ENCODE peak calls at places on chromosomes 6 and 20, in nine cellular contexts. N, L, R, X, T, V, E, Y and Q are unnamed samples.

GRCh38 chr6:126534418-126534817 is 194.5 kb downstream of the CENPW start:
- DNase-seq in N (no peak), L (no peak), R (no peak), X (no peak), T (no peak), V (no peak), E (no peak), Y (no peak), Q (no peak)

GRCh38 chr6:32666420-32667300 is at the start of gene HLA-DQB1:
- DNase-seq in N (no peak), L (peak), R (no peak), X (no peak), T (peak), V (peak), E (no peak), Y (peak), Q (no peak)

GRCh38 chr6:156953125-156953477 is 175.9 kb downstream of the ARID1B start:
- DNase-seq in N (no peak), L (no peak), R (no peak), X (no peak), T (no peak), V (no peak), E (no peak), Y (no peak), Q (no peak)

GRCh38 chr6:153858529-153858928 is 180.5 kb upstream of the OPRM1 start:
- DNase-seq in N (no peak), L (no peak), R (no peak), X (no peak), T (no peak), V (no peak), E (no peak), Y (no peak), Q (no peak)

GRCh38 chr6:134707342-134707982 is 242.4 kb downstream of the ALDH8A1 start:
- DNase-seq in N (no peak), L (no peak), R (peak), X (peak), T (peak), V (peak), E (no peak), Y (peak), Q (no peak)

GRCh38 chr20:63273635-63274380 is 1.2 kb downstream of the ARFGAP1 start:
- DNase-seq in N (no peak), L (no peak), R (no peak), X (no peak), T (peak), V (peak), E (no peak), Y (no peak), Q (no peak)

GRCh38 chr20:37161830-37162549 is 17.1 kb upstream of the RPN2 start:
- DNase-seq in N (no peak), L (no peak), R (no peak), X (no peak), T (no peak), V (no peak), E (no peak), Y (no peak), Q (no peak)

GRCh38 chr20:846894-847278 is 13.4 kb downstream of the FAM110A start:
- DNase-seq in N (no peak), L (peak), R (peak), X (no peak), T (no peak), V (no peak), E (peak), Y (no peak), Q (no peak)

GRCh38 chr6:105319331-105319730 is 83.6 kb downstream of the PREP start:
- DNase-seq in N (no peak), L (no peak), R (no peak), X (no peak), T (no peak), V (peak), E (no peak), Y (no peak), Q (no peak)

GRCh38 chr6:37269105-37269504 is 11.2 kb upstream of the TMEM217 start:
- DNase-seq in N (no peak), L (no peak), R (no peak), X (no peak), T (no peak), V (no peak), E (no peak), Y (no peak), Q (no peak)

GRCh38 chr20:57993738-57994431 is 234.6 kb downstream of the ANKRD60 start:
- DNase-seq in N (no peak), L (no peak), R (no peak), X (no peak), T (no peak), V (no peak), E (no peak), Y (no peak), Q (no peak)

GRCh38 chr6:25320459-25320858 is 41.3 kb downstream of the CARMIL1 start:
- DNase-seq in N (no peak), L (no peak), R (no peak), X (no peak), T (peak), V (no peak), E (no peak), Y (no peak), Q (no peak)

GRCh38 chr20:62616728-62617621 is 25.3 kb upstream of the SLCO4A1 start:
- DNase-seq in N (peak), L (peak), R (peak), X (no peak), T (peak), V (peak), E (peak), Y (peak), Q (peak)

GRCh38 chr6:15048367-15048766 is 197.5 kb upstream of the JARID2 start:
- DNase-seq in N (no peak), L (no peak), R (no peak), X (no peak), T (no peak), V (no peak), E (no peak), Y (no peak), Q (no peak)

GRCh38 chr20:43798591-43799149 is 71.9 kb upstream of the GTSF1L start:
- DNase-seq in N (no peak), L (no peak), R (no peak), X (no peak), T (peak), V (no peak), E (no peak), Y (no peak), Q (no peak)

GRCh38 chr6:11535801-11536230 is 1.7 kb upstream of the TMEM170B start:
- DNase-seq in N (no peak), L (no peak), R (no peak), X (peak), T (no peak), V (peak), E (peak), Y (peak), Q (no peak)

GRCh38 chr6:147001621-147002020 is 202.6 kb upstream of the STXBP5 start:
- DNase-seq in N (no peak), L (no peak), R (no peak), X (no peak), T (no peak), V (no peak), E (no peak), Y (no peak), Q (no peak)

GRCh38 chr20:38216736-38217595 is 43.6 kb downstream of the KIAA1755 start:
- DNase-seq in N (no peak), L (no peak), R (no peak), X (no peak), T (no peak), V (no peak), E (no peak), Y (no peak), Q (no peak)

GRCh38 chr6:2626381-2626780 is 124.3 kb downstream of the MYLK4 start:
- DNase-seq in N (no peak), L (no peak), R (no peak), X (no peak), T (no peak), V (no peak), E (no peak), Y (no peak), Q (no peak)

GRCh38 chr6:105509506-105510331 is 106.8 kb upstream of the PREP start:
- DNase-seq in N (peak), L (no peak), R (no peak), X (no peak), T (peak), V (no peak), E (no peak), Y (no peak), Q (no peak)

GRCh38 chr20:36532388-36532787 is 8.9 kb upstream of the MYL9 start:
- DNase-seq in N (no peak), L (no peak), R (no peak), X (peak), T (no peak), V (no peak), E (no peak), Y (no peak), Q (no peak)

GRCh38 chr20:35632539-35633115 is 17.0 kb downstream of the SPAG4 start:
- DNase-seq in N (no peak), L (no peak), R (no peak), X (no peak), T (no peak), V (no peak), E (no peak), Y (no peak), Q (no peak)

GRCh38 chr20:24653306-24653705 is 183.9 kb downstream of the SYNDIG1 start:
- DNase-seq in N (no peak), L (no peak), R (no peak), X (no peak), T (no peak), V (peak), E (no peak), Y (no peak), Q (no peak)

GRCh38 chr6:33375143-33375649 is 16.4 kb upstream of the KIFC1 start:
- DNase-seq in N (peak), L (no peak), R (peak), X (peak), T (no peak), V (peak), E (peak), Y (peak), Q (no peak)

GRCh38 chr6:89082439-89082838 is 1.9 kb downstream of the PNRC1 start:
- DNase-seq in N (no peak), L (no peak), R (no peak), X (no peak), T (no peak), V (no peak), E (no peak), Y (no peak), Q (no peak)

GRCh38 chr6:138795809-138796469 is at the start of gene ECT2L:
- DNase-seq in N (peak), L (no peak), R (peak), X (no peak), T (peak), V (no peak), E (no peak), Y (peak), Q (no peak)

GRCh38 chr20:54014301-54014914 is 56.0 kb downstream of the BCAS1 start:
- DNase-seq in N (no peak), L (no peak), R (no peak), X (no peak), T (no peak), V (no peak), E (no peak), Y (no peak), Q (no peak)

GRCh38 chr6:45685076-45685475 is 307.3 kb upstream of the SUPT3H start:
- DNase-seq in N (no peak), L (no peak), R (no peak), X (no peak), T (no peak), V (no peak), E (no peak), Y (no peak), Q (no peak)

GRCh38 chr6:149755300-149756260 is 6.0 kb downstream of the PCMT1 start:
- DNase-seq in N (no peak), L (no peak), R (no peak), X (no peak), T (no peak), V (no peak), E (no peak), Y (no peak), Q (no peak)

GRCh38 chr6:29762781-29763214 is 39.6 kb downstream of the HLA-F start:
- DNase-seq in N (no peak), L (no peak), R (no peak), X (no peak), T (no peak), V (no peak), E (no peak), Y (peak), Q (no peak)

GRCh38 chr20:54475334-54476287 is at the start of gene DOK5:
- DNase-seq in N (peak), L (no peak), R (peak), X (no peak), T (peak), V (no peak), E (no peak), Y (peak), Q (peak)

GRCh38 chr20:22339946-22340345 is 244.4 kb downstream of the FOXA2 start:
- DNase-seq in N (no peak), L (no peak), R (no peak), X (no peak), T (no peak), V (no peak), E (peak), Y (no peak), Q (no peak)

GRCh38 chr6:81485395-81485794 is 267.1 kb downstream of the TENT5A start:
- DNase-seq in N (no peak), L (no peak), R (no peak), X (no peak), T (no peak), V (no peak), E (no peak), Y (no peak), Q (no peak)

GRCh38 chr6:36442083-36442670 is 477 bp downstream of the PXT1 start:
- DNase-seq in N (no peak), L (no peak), R (peak), X (no peak), T (no peak), V (no peak), E (no peak), Y (peak), Q (no peak)

GRCh38 chr6:55898342-55898741 is 23.0 kb upstream of the BMP5 start:
- DNase-seq in N (no peak), L (no peak), R (no peak), X (no peak), T (no peak), V (no peak), E (no peak), Y (no peak), Q (no peak)

GRCh38 chr20:4045741-4046140 is 30.4 kb upstream of the RNF24 start:
- DNase-seq in N (no peak), L (no peak), R (no peak), X (no peak), T (no peak), V (peak), E (no peak), Y (no peak), Q (no peak)

GRCh38 chr20:49501917-49502316 is 19.4 kb upstream of the KCNB1 start:
- DNase-seq in N (no peak), L (no peak), R (no peak), X (no peak), T (peak), V (no peak), E (no peak), Y (no peak), Q (no peak)

DNA sequence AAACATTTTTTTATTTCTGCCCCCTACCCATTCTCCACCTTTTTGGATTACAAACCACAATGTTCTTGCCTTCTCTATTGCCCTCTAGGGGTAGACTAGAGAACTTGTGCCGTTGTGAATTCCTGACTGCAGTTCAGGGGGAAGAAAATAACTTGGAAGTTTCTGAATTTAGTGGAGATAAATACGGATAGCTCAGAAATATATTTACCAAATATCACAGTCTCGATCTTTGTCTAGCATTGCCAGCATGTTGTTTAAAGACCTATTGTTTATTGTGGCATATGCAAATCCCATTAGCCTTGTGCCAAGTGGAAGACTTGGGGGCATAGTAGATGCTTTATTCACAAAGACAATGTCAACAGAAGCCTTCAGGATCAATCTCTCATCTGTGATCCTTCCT is 154.1 kb upstream of the MMS22L start:
- DNase-seq in N (no peak), L (no peak), R (no peak), X (no peak), T (peak), V (peak), E (no peak), Y (no peak), Q (no peak)
- TF ChIP-seq CTCF in N (peak), L (peak), R (peak), X (no peak), T (peak), V (peak), E (peak), Y (peak), Q (peak)

GRCh38 chr20:10556519-10557083 is 117.2 kb downstream of the JAG1 start:
- DNase-seq in N (no peak), L (no peak), R (no peak), X (no peak), T (no peak), V (no peak), E (no peak), Y (no peak), Q (no peak)
- TF ChIP-seq CTCF in N (no peak), L (no peak), R (no peak), X (no peak), T (no peak), V (no peak), E (no peak), Y (no peak), Q (no peak)

GRCh38 chr6:4167123-4167522 is 31.7 kb upstream of the ECI2 start:
- DNase-seq in N (no peak), L (no peak), R (no peak), X (no peak), T (no peak), V (no peak), E (no peak), Y (no peak), Q (no peak)

GRCh38 chr6:4164043-4164442 is 28.7 kb upstream of the ECI2 start:
- DNase-seq in N (no peak), L (no peak), R (no peak), X (no peak), T (no peak), V (no peak), E (no peak), Y (no peak), Q (no peak)

GRCh38 chr6:4163408-4163807 is 28.0 kb upstream of the ECI2 start:
- DNase-seq in N (no peak), L (no peak), R (no peak), X (no peak), T (no peak), V (no peak), E (no peak), Y (no peak), Q (no peak)

GRCh38 chr6:4164456-4164855 is 29.1 kb upstream of the ECI2 start:
- DNase-seq in N (no peak), L (no peak), R (no peak), X (no peak), T (no peak), V (no peak), E (no peak), Y (no peak), Q (no peak)

GRCh38 chr6:4162345-4162744 is 27.0 kb upstream of the ECI2 start:
- DNase-seq in N (no peak), L (no peak), R (no peak), X (no peak), T (peak), V (no peak), E (no peak), Y (no peak), Q (no peak)
- TF ChIP-seq CTCF in N (no peak), L (no peak), R (no peak), X (no peak), T (peak), V (peak), E (no peak), Y (no peak), Q (no peak)

GRCh38 chr6:128519931-128520435 is 416 bp downstream of the PTPRK start:
- DNase-seq in N (peak), L (no peak), R (peak), X (peak), T (no peak), V (no peak), E (no peak), Y (no peak), Q (no peak)

GRCh38 chr6:128518531-128519131 is 1.8 kb downstream of the PTPRK start:
- DNase-seq in N (no peak), L (no peak), R (no peak), X (no peak), T (no peak), V (no peak), E (no peak), Y (no peak), Q (no peak)

GRCh38 chr6:128521302-128521632 is 868 bp upstream of the PTPRK start:
- DNase-seq in N (no peak), L (no peak), R (no peak), X (no peak), T (no peak), V (peak), E (no peak), Y (no peak), Q (no peak)

GRCh38 chr6:128520436-128521301 is at the start of gene PTPRK:
- DNase-seq in N (peak), L (peak), R (peak), X (peak), T (peak), V (peak), E (peak), Y (peak), Q (peak)

GRCh38 chr6:128519132-128519930 is 1.1 kb downstream of the PTPRK start:
- DNase-seq in N (peak), L (no peak), R (peak), X (peak), T (peak), V (peak), E (no peak), Y (peak), Q (peak)
- TF ChIP-seq CTCF in N (peak), L (no peak), R (peak), X (no peak), T (peak), V (peak), E (no peak), Y (no peak), Q (no peak)

GRCh38 chr6:108562503-108562993 is 1.8 kb downstream of the FOXO3 start:
- DNase-seq in N (peak), L (peak), R (peak), X (peak), T (peak), V (peak), E (peak), Y (peak), Q (peak)
- TF ChIP-seq CTCF in N (peak), L (peak), R (no peak), X (no peak), T (no peak), V (peak), E (no peak), Y (no peak), Q (no peak)

DNA sequence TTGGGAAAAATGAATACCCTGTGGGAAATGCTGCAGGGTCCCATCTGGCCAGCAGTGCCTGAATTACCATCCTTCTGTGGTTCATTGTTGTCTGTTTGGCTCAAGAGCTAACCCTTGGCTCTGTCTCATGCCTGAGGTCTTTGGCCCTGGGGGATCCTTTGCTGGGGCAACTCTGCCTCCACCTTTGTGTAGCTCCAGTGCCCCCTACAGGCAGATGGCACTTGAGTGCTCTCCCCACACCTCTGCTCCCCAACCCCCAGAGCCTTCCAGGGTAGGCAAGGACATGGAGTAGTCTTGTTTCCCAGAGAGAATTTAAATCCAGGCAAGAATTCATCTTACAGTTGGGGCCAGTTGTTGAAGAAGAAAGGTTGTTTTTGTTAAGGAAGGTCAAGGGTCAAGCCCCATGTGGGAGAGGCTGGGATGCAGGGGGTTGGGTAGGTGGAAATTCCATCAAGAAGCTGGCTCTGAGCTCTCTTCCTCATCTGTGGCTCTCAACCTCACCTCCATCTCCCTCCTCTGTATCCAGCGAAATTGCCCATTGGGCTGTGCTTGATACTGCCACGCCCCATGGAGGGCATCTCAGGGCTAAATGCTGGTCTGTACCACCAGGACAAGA is 44.2 kb downstream of the ZNF831 start:
- DNase-seq in N (peak), L (peak), R (peak), X (no peak), T (peak), V (peak), E (peak), Y (peak), Q (peak)
- TF ChIP-seq CTCF in N (peak), L (peak), R (peak), X (peak), T (peak), V (peak), E (peak), Y (peak), Q (peak)